ENCODE peak calls at places on chromosomes 2 and 18, in four cellular contexts. G is colonic mucosa, R is OCI-LY7, W is thoracic aorta. Q is an unnamed sample.

GRCh38 chr2:120347387-120348010 is 1.6 kb downstream of the INHBB start:
- DNase-seq in G (no peak), R (no peak), W (no peak), Q (no peak)

GRCh38 chr2:25483584-25484266 is 142.0 kb upstream of the DNMT3A start:
- DNase-seq in G (no peak), R (peak; percentile 79), W (no peak), Q (no peak)

GRCh38 chr2:211175956-211176355 is 619.6 kb downstream of the CPS1 start:
- DNase-seq in R (no peak), G (no peak), W (no peak), Q (no peak)

GRCh38 chr2:32136097-32136496 is 29.6 kb upstream of the SLC30A6 start:
- DNase-seq in W (no peak), R (no peak), G (no peak), Q (no peak)

GRCh38 chr2:120716641-120717585 is 18.8 kb upstream of the GLI2 start:
- DNase-seq in G (no peak), R (no peak), W (no peak), Q (no peak)

GRCh38 chr2:241672243-241673188 is 14.1 kb downstream of the DTYMK start:
- DNase-seq in G (no peak), R (no peak), W (no peak), Q (no peak)

GRCh38 chr2:199734651-199735050 is 116.3 kb downstream of the FTCDNL1 start:
- DNase-seq in W (no peak), G (no peak), R (no peak), Q (no peak)

GRCh38 chr2:230868151-230868946 is 3.6 kb downstream of the ITM2C start:
- DNase-seq in G (no peak), R (no peak), W (no peak), Q (no peak)

GRCh38 chr18:24995056-24995455 is 356.9 kb downstream of the ZNF521 start:
- DNase-seq in R (no peak), G (no peak), W (no peak), Q (no peak)
- H3K36me3 ChIP-seq in R (no peaks in the 10 kb centered on the region), G (no peaks in the 10 kb centered on the region), W (no peaks in the 10 kb centered on the region), Q (no peaks in the 10 kb centered on the region)

GRCh38 chr2:83069724-83070123 is 1389.4 kb downstream of the SUCLG1 start:
- DNase-seq in W (no peak), G (peak; percentile 57), R (no peak), Q (no peak)

GRCh38 chr2:83071352-83071751 is 1387.7 kb downstream of the SUCLG1 start:
- DNase-seq in G (no peak), R (no peak), W (no peak), Q (no peak)

GRCh38 chr2:83071914-83072313 is 1387.2 kb downstream of the SUCLG1 start:
- DNase-seq in G (no peak), W (no peak), R (no peak), Q (no peak)

GRCh38 chr2:83068706-83069105 is 1390.4 kb downstream of the SUCLG1 start:
- DNase-seq in R (no peak), W (no peak), G (no peak), Q (no peak)

DNA sequence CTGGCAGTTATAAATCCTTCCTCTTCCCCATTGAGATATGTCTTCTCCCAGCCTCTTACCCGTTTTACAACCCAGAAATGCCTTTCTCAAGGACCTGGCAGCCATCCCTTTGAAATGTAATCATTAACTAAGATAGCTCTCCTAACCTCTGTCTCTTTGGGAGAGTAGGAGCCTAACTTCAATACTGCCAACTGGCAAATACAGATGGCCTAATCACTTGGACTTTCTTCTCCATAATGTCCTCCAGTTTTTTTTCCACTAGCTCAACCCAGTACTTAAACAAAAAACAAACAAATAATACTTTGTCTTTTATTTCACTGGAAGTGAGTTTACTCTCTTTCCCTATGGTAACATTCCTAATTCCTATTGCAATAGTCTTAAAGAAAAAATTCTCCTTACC is 1391.1 kb downstream of the SUCLG1 start:
- DNase-seq in W (no peak), G (peak; percentile 59), R (no peak), Q (no peak)
- H3K9me3 ChIP-seq in W (no peaks in the 10 kb centered on the region), G (no peaks in the 10 kb centered on the region), R (no peaks in the 10 kb centered on the region), Q (no peaks in the 10 kb centered on the region)

GRCh38 chr2:69400121-69400520 is 13.1 kb upstream of the GFPT1 start:
- DNase-seq in G (no peak), R (no peak), W (no peak), Q (no peak)
- H3K36me3 ChIP-seq in G (no peaks in the 10 kb centered on the region), R (peaks cover 48% of the 10 kb centered on the region), W (peaks cover 35% of the 10 kb centered on the region), Q (no peaks in the 10 kb centered on the region)

GRCh38 chr18:44321868-44322590 is 358.7 kb upstream of the SETBP1 start:
- DNase-seq in W (no peak), G (no peak), R (no peak), Q (no peak)
- H3K9me3 ChIP-seq in W (no peaks in the 10 kb centered on the region), G (no peaks in the 10 kb centered on the region), R (no peaks in the 10 kb centered on the region), Q (no peaks in the 10 kb centered on the region)

GRCh38 chr2:215399067-215399716 is 36.7 kb downstream of the FN1 start:
- DNase-seq in R (no peak), W (no peak), G (no peak), Q (no peak)

GRCh38 chr2:215395687-215396460 is 40.0 kb downstream of the FN1 start:
- DNase-seq in R (no peak), G (no peak), W (no peak), Q (no peak)

GRCh38 chr2:215394102-215394805 is 41.6 kb downstream of the FN1 start:
- DNase-seq in G (no peak), R (no peak), W (no peak), Q (no peak)

GRCh38 chr2:215396595-215397313 is 39.1 kb downstream of the FN1 start:
- DNase-seq in G (no peak), R (no peak), W (no peak), Q (no peak)

GRCh38 chr2:215397632-215398341 is 38.1 kb downstream of the FN1 start:
- DNase-seq in W (no peak), R (no peak), G (no peak), Q (no peak)
- H3K36me3 ChIP-seq in W (peaks cover 58% of the 10 kb centered on the region), R (no peaks in the 10 kb centered on the region), G (no peaks in the 10 kb centered on the region), Q (no peaks in the 10 kb centered on the region)

DNA sequence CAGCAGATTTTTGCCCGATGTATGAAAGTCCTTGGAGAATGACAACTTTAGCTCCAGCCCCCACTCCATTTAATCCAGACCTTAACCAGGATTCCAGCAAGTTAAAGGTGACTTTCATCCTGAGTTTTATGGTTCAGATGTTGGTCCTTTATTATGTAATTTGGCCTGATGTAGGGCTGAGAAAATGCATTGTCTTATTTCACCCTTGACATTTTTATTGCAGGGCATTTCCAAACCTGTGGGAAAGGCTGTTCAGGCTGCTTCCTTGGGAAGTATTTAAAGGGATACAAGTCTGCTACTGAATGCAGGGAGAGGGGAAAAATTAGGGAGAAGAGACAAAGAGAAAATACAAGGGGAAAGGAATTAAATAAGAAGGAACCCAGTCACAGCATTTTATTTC is 48.8 kb downstream of the ASB1 start:
- DNase-seq in R (no peak), W (no peak), G (no peak), Q (no peak)
- H3K9me3 ChIP-seq in R (peaks cover 14% of the 10 kb centered on the region), W (peaks cover 15% of the 10 kb centered on the region), G (no peaks in the 10 kb centered on the region), Q (no peaks in the 10 kb centered on the region)

DNA sequence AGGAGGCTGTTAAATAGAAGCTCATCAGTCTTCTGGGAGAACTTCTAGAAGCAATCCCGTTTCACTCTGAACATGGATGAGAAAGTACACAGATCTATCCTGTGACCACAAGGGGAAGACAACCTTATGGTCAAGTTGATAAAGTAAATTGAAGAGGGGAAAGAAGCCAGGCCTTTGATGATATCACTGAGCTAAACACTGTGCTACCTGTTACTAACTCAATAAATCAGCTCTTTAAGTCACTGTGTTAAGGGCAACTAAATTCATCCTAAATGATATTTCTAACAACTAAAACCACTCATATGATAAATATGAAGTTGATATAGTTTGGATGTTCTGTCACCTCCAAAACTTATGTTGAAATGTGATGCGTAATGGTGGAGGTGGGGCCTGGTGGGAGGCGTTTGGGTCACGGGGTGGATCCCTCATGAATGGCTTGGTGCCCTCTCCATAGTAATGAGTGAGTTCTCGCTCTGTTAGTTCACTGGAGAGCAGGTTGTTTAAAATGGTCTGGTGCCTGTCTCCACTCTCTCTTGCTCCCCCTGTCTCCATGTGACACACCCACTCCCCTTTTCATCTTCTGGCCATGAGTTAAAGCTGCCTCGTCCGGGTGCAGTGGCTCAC is 23.6 kb downstream of the OLA1 start:
- DNase-seq in W (no peak), R (no peak), G (no peak), Q (no peak)
- H3K36me3 ChIP-seq in W (peaks cover 5% of the 10 kb centered on the region), R (peaks cover 89% of the 10 kb centered on the region), G (no peaks in the 10 kb centered on the region), Q (no peaks in the 10 kb centered on the region)

GRCh38 chr2:127528487-127528886 is 2.2 kb upstream of the IWS1 start:
- DNase-seq in R (peak; percentile 27), G (no peak), W (no peak), Q (no peak)

GRCh38 chr2:127526142-127526939 is at the start of gene IWS1:
- DNase-seq in R (peak; percentile 97), W (peak; percentile 88), G (peak; percentile 95), Q (peak; percentile 96)

GRCh38 chr2:127523269-127523930 is 2.9 kb downstream of the IWS1 start:
- DNase-seq in R (no peak), G (no peak), W (no peak), Q (no peak)

GRCh38 chr2:127526940-127527804 is 883 bp upstream of the IWS1 start:
- DNase-seq in G (peak; percentile 52), W (no peak), R (peak; percentile 51), Q (no peak)

GRCh38 chr2:127525692-127526141 is 572 bp downstream of the IWS1 start:
- DNase-seq in R (peak; percentile 55), G (peak; percentile 37), W (no peak), Q (no peak)
- H3K9me3 ChIP-seq in R (peaks cover 5% of the 10 kb centered on the region), G (no peaks in the 10 kb centered on the region), W (no peaks in the 10 kb centered on the region), Q (no peaks in the 10 kb centered on the region)